ENCODE peak calls at places on chromosomes 3 and 15, in eight cellular contexts. K is GM13977, D is PC-3, E is OCI-LY7, Y is AG09309, R is sigmoid colon, B is epithelial cell of esophagus, P is fibroblast of mammary gland. V is an unnamed sample.

GRCh38 chr3:101720851-101721649 is 3.4 kb upstream of the CEP97 start:
- DNase-seq in P (peak), R (no peak), E (peak), K (no peak), D (no peak), B (peak), Y (peak), V (no peak)

GRCh38 chr15:63221346-63221745 is 31.9 kb downstream of the RAB8B start:
- DNase-seq in D (peak), R (peak), K (no peak), Y (no peak), P (peak), E (no peak), B (peak), V (no peak)

GRCh38 chr3:41808152-41808551 is 153.8 kb downstream of the ULK4 start:
- DNase-seq in B (peak), P (peak), Y (peak), E (no peak), R (no peak), D (peak), K (no peak), V (no peak)

GRCh38 chr3:112074616-112075497 is 11.3 kb upstream of the C3orf52 start:
- DNase-seq in Y (peak), E (no peak), D (peak), P (peak), K (peak), R (no peak), B (peak), V (no peak)

GRCh38 chr3:126013742-126014141 is 44.8 kb downstream of the ROPN1B start:
- DNase-seq in R (no peak), B (no peak), Y (no peak), K (no peak), D (no peak), P (no peak), E (no peak), V (no peak)

GRCh38 chr3:101942356-101942755 is 93.0 kb downstream of the NFKBIZ start:
- DNase-seq in K (no peak), Y (no peak), P (peak), D (no peak), B (no peak), E (peak), R (no peak), V (no peak)

GRCh38 chr3:175489406-175489805 is 630.3 kb downstream of the NAALADL2 start:
- DNase-seq in D (no peak), Y (no peak), R (no peak), E (no peak), B (no peak), P (no peak), K (peak), V (no peak)

GRCh38 chr15:42508263-42508690 is 12.8 kb downstream of the SNAP23 start:
- DNase-seq in K (no peak), D (no peak), P (peak), Y (no peak), E (no peak), R (peak), B (no peak), V (no peak)

GRCh38 chr3:155972885-155973584 is 102.6 kb downstream of the GMPS start:
- DNase-seq in Y (no peak), E (no peak), K (no peak), R (no peak), P (no peak), D (no peak), B (no peak), V (no peak)

GRCh38 chr15:73900129-73900712 is 26.0 kb upstream of the LOXL1 start:
- DNase-seq in E (no peak), P (peak), D (peak), B (no peak), R (no peak), K (no peak), Y (no peak), V (no peak)

GRCh38 chr15:93974804-93975481 is 256.4 kb upstream of the MCTP2 start:
- DNase-seq in Y (no peak), P (peak), B (peak), R (no peak), K (peak), D (peak), E (no peak), V (no peak)

GRCh38 chr3:71416868-71417267 is 166.7 kb downstream of the FOXP1 start:
- DNase-seq in P (no peak), Y (no peak), E (peak), R (no peak), D (peak), B (no peak), K (no peak), V (no peak)

GRCh38 chr15:31086344-31086743 is 15.2 kb downstream of the TRPM1 start:
- DNase-seq in K (no peak), D (no peak), B (no peak), R (no peak), E (no peak), P (no peak), Y (no peak), V (no peak)

GRCh38 chr3:103057477-103057876 is 622.7 kb downstream of the ZPLD1 start:
- DNase-seq in P (no peak), K (no peak), E (no peak), Y (no peak), B (no peak), D (no peak), R (no peak), V (no peak)

GRCh38 chr3:147975165-147975564 is 566.0 kb downstream of the ZIC1 start:
- DNase-seq in R (no peak), B (no peak), E (no peak), K (no peak), P (no peak), Y (no peak), D (no peak), V (no peak)

GRCh38 chr3:40725026-40725425 is 200.3 kb downstream of the ZNF621 start:
- DNase-seq in D (no peak), P (no peak), E (no peak), K (no peak), B (no peak), R (no peak), Y (no peak), V (no peak)

GRCh38 chr3:21094686-21095085 is 656.3 kb downstream of the ZNF385D start:
- DNase-seq in E (no peak), B (no peak), K (no peak), D (no peak), Y (no peak), P (no peak), R (no peak), V (no peak)

GRCh38 chr3:4772171-4772804 is 206.9 kb upstream of the BHLHE40 start:
- DNase-seq in R (peak), Y (peak), B (peak), D (peak), P (peak), K (no peak), E (no peak), V (no peak)

GRCh38 chr15:43484455-43484854 is 8.5 kb downstream of the TP53BP1 start:
- DNase-seq in Y (no peak), K (no peak), P (no peak), R (no peak), B (no peak), D (no peak), E (no peak), V (no peak)

DNA sequence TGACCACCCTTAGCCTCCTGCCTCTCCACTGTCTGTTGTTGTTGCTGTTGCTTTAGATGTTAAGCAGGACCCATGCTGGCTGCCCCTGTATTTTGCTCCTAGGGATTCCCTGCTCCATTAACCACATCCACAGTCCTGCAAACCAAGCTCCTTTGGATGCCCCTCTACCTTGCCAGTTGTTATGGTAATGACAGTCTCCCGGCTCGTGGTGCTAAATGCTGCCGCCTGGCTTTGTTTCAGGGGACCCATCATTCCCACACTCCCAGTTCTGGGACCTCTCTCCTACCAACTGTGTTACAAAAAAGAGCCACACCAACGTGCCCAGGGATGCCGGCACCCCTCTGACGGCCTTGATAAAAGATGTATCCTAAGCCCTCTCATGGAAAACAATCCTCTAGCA is 15.5 kb upstream of the MCCC1 start:
- DNase-seq in P (no peak), Y (no peak), K (no peak), B (no peak), E (no peak), R (no peak), D (no peak), V (no peak)
- TF ChIP-seq CTCF in P (no peak), Y (no peak), K (no peak), B (no peak), E (no peak), R (no peak), D (no peak), V (no peak)

GRCh38 chr3:13079510-13079909 is 6.3 kb upstream of the IQSEC1 start:
- DNase-seq in E (no peak), Y (no peak), P (no peak), R (no peak), B (no peak), K (no peak), D (no peak), V (no peak)

GRCh38 chr3:13078158-13078905 is 5.1 kb upstream of the IQSEC1 start:
- DNase-seq in B (no peak), D (no peak), P (no peak), E (peak), R (no peak), Y (no peak), K (no peak), V (no peak)

GRCh38 chr3:13076255-13076654 is 3.0 kb upstream of the IQSEC1 start:
- DNase-seq in B (no peak), E (no peak), Y (no peak), K (no peak), P (no peak), R (no peak), D (no peak), V (no peak)

GRCh38 chr3:13079051-13079450 is 5.8 kb upstream of the IQSEC1 start:
- DNase-seq in R (no peak), B (peak), E (no peak), K (no peak), D (no peak), P (no peak), Y (no peak), V (no peak)

DNA sequence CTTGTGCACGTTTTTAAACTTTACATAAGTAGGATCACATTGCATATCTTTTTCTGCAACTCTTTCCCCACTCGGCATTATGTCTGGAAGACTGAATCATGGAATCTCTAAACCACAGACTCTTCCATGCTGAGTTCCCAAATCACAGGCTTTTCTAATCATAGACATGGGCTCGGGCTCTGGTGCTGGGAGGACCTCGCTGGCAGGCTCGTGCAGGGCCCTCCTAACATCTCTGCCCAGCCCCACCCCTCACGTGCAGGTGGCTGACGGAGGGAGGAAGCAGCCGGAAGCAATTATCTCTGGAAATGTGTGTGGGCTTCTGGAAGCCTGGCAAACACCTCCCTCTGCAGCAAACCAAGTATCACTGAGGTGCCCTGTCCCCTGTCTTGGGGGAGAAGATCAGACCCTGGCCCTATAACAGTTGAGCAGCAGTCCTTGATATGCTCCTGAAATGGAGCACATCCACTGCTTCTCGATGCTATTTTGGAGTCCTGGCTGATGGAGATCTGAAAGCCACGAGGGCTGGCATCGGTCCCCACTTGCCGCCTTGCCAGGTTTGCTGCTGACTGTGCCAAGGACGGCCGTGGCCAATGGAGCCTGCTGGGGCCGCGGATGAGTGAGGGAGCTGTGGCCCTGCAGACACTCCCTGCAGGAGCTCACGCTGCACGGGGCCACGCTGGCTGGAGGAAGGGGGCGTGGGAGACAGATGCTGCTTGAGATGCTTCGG is 4.4 kb upstream of the IQSEC1 start:
- DNase-seq in R (no peak), Y (peak), K (no peak), D (no peak), P (peak), B (peak), E (peak), V (no peak)
- TF ChIP-seq CTCF in R (no peak), Y (no peak), K (no peak), D (no peak), P (no peak), B (no peak), E (no peak), V (no peak)

GRCh38 chr3:106533761-106534160 is 664.9 kb upstream of the CBLB start:
- DNase-seq in K (no peak), Y (no peak), P (no peak), E (no peak), B (no peak), D (no peak), R (no peak), V (no peak)
- TF ChIP-seq CTCF in K (no peak), Y (no peak), P (no peak), E (no peak), B (no peak), D (no peak), R (no peak), V (no peak)

DNA sequence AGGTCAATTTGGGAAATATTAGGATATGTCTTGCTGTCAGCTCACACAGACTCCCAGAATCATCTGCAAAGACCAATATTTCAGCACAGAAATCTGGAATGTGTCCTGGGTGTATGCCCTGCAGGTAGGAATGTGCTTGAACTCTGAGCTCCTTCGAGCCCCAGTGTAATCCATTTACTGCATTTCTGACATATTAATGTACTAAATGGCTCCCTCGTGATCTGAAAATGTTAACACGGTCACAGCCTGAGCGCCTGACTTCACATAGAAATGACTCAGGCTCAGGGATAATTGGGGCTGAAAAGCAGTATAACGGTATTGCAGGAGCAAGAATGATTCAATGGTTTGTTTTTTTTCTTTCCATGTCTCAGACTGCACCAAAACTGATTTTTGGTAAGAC is 50.0 kb downstream of the DCLK3 start:
- DNase-seq in E (no peak), D (no peak), R (no peak), K (no peak), B (no peak), Y (peak), P (peak), V (no peak)
- TF ChIP-seq CTCF in E (no peak), D (no peak), R (no peak), K (no peak), B (no peak), Y (peak), P (no peak), V (no peak)

DNA sequence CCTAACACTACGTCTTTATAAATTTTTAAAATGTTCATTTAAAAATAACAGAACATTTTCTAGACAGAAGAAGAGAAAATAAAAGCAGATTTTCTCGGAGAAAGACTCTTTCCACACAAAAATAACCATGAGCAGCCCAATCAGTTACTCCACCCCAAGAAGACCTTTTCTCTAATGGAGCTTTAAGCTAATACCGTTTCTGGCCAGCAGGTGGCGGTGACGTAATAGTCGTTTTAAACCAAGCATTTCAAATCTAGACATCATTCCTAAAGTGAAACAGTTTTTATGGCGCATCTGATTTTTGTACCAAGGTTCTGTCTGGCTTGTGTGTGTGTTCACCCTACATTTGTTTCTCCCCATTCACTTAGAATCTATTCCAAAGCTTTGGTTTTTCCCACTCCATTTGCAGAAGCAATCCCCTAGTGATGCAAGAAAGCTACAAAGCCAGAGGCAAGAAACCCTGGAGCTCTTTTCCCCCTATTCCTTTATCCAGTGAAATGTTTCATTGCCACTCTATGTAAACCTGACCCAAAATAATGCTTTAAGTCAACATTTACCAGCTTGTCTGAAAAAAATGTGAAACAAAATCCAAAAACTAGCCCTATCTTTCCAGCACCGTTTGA is 336.7 kb upstream of the IGF1R start:
- DNase-seq in D (peak), E (peak), K (peak), R (peak), Y (peak), B (peak), P (peak), V (peak)
- TF ChIP-seq CTCF in D (peak), E (peak), K (peak), R (peak), Y (peak), B (peak), P (peak), V (peak)

GRCh38 chr15:57611938-57612337 is 20.2 kb downstream of the MYZAP start:
- DNase-seq in Y (no peak), P (peak), K (no peak), R (peak), B (peak), E (no peak), D (peak), V (no peak)
- TF ChIP-seq CTCF in Y (peak), P (peak), K (no peak), R (peak), B (peak), E (no peak), D (peak), V (peak)

GRCh38 chr15:80662756-80663553 is 32.2 kb upstream of the ABHD17C start:
- DNase-seq in E (no peak), P (no peak), D (no peak), B (peak), K (no peak), R (no peak), Y (no peak), V (no peak)

GRCh38 chr15:80662129-80662528 is 33.0 kb upstream of the ABHD17C start:
- DNase-seq in R (no peak), D (no peak), P (peak), Y (no peak), K (no peak), E (peak), B (no peak), V (no peak)

GRCh38 chr15:80665151-80665550 is 30.0 kb upstream of the ABHD17C start:
- DNase-seq in B (no peak), Y (no peak), R (no peak), E (no peak), D (no peak), P (no peak), K (no peak), V (no peak)

GRCh38 chr15:80659375-80659774 is 35.7 kb upstream of the ABHD17C start:
- DNase-seq in E (no peak), D (peak), R (no peak), Y (no peak), B (no peak), K (no peak), P (peak), V (no peak)

DNA sequence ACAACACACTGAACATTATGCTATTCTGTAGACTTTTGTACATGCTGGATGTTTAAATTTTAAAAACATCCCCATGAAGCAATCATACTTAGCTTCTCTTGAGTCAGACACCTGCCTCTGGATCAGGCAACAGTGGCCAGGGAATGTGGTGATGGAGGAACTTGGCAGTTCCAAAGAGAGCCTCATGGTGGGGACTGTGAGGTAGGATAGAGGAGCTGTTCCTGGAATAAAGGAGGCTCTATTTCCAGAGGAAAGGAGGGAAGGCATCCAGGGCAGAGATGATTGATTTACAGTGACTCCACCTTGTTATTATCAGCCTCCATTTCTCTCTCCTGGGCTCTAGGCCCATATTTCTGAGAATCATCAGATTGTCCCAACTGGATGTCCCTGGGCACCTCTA is 35.0 kb upstream of the ABHD17C start:
- DNase-seq in B (peak), D (peak), P (peak), K (no peak), E (no peak), Y (no peak), R (no peak), V (peak)
- TF ChIP-seq CTCF in B (peak), D (peak), P (peak), K (no peak), E (no peak), Y (peak), R (peak), V (peak)

V was measured in progenitor cell of endocrine pancreas.